ENCODE peak calls at places on chromosomes 3 and 15, in ten cellular contexts. B, F, H, V, I, Z, Q, Y, S and O are unnamed samples.

GRCh38 chr15:93866441-93866840 is 364.9 kb upstream of the MCTP2 start:
- DNase-seq in B (no peak), F (no peak), H (no peak), V (no peak), I (no peak), Z (no peak), Q (no peak), Y (no peak), S (no peak), O (no peak)

GRCh38 chr15:36414670-36415069 is 164.8 kb upstream of the CDIN1 start:
- DNase-seq in B (no peak), F (no peak), H (no peak), V (no peak), I (no peak), Z (peak; percentile 80), Q (no peak), Y (no peak), S (no peak), O (no peak)

GRCh38 chr3:112132088-112132487 is 960 bp downstream of the GCSAM start:
- DNase-seq in B (no peak), F (peak; percentile 60), H (no peak), V (no peak), I (no peak), Z (no peak), Q (no peak), Y (no peak), S (no peak), O (no peak)

GRCh38 chr3:57446318-57446841 is 97.8 kb downstream of the DNAH12 start:
- DNase-seq in B (no peak), F (no peak), H (no peak), V (no peak), I (no peak), Z (peak; percentile 40), Q (peak; percentile 26), Y (no peak), S (no peak), O (peak; percentile 10)

GRCh38 chr3:64399205-64399800 is 174.0 kb upstream of the PRICKLE2 start:
- DNase-seq in B (no peak), F (peak; percentile 49), H (no peak), V (peak; percentile 20), I (no peak), Z (peak; percentile 48), Q (peak; percentile 66), Y (peak; percentile 13), S (peak; percentile 28), O (peak; percentile 59)

GRCh38 chr3:106454497-106454896 is 585.7 kb upstream of the CBLB start:
- DNase-seq in B (no peak), F (no peak), H (no peak), V (no peak), I (no peak), Z (no peak), Q (no peak), Y (no peak), S (no peak), O (no peak)

GRCh38 chr3:136239094-136239493 is 11.0 kb upstream of the PCCB start:
- DNase-seq in B (no peak), F (no peak), H (no peak), V (no peak), I (no peak), Z (no peak), Q (no peak), Y (no peak), S (no peak), O (no peak)

GRCh38 chr3:48576647-48577046 is 13.1 kb upstream of the UCN2 start:
- DNase-seq in B (no peak), F (no peak), H (no peak), V (no peak), I (no peak), Z (no peak), Q (no peak), Y (no peak), S (no peak), O (no peak)

GRCh38 chr15:56028430-56028829 is 35.0 kb upstream of the NEDD4 start:
- DNase-seq in B (no peak), F (no peak), H (no peak), V (no peak), I (no peak), Z (no peak), Q (no peak), Y (no peak), S (no peak), O (no peak)

GRCh38 chr3:136193273-136194043 is 2.7 kb downstream of the MSL2 start:
- DNase-seq in B (no peak), F (peak; percentile 35), H (no peak), V (no peak), I (no peak), Z (peak; percentile 27), Q (peak; percentile 16), Y (no peak), S (no peak), O (peak; percentile 38)

GRCh38 chr3:9193211-9193610 is 56.2 kb downstream of the SRGAP3 start:
- DNase-seq in B (no peak), F (no peak), H (no peak), V (no peak), I (no peak), Z (no peak), Q (no peak), Y (no peak), S (no peak), O (no peak)

GRCh38 chr3:37256447-37256846 is 82.1 kb upstream of the LRRFIP2 start:
- DNase-seq in B (no peak), F (no peak), H (no peak), V (no peak), I (no peak), Z (peak; percentile 21), Q (peak; percentile 45), Y (no peak), S (no peak), O (peak; percentile 16)